ENCODE peak calls at places on chromosomes 3 and 15, in five cellular contexts. U is A549, P is H54, Q is GF-D8, F is NCI-H1092. O is an unnamed sample.

GRCh38 chr15:67433495-67434099 is 87.3 kb upstream of the C15orf61 start:
- DNase-seq in F (no peak), P (peak; percentile 29), Q (no peak), U (peak; percentile 82), O (peak; percentile 56)

GRCh38 chr3:46078712-46079400 is 51.6 kb upstream of the XCR1 start:
- DNase-seq in F (peak; percentile 82), U (peak; percentile 60), Q (peak; percentile 61), P (peak; percentile 56), O (peak; percentile 87)

GRCh38 chr15:80727196-80727595 is 32.1 kb downstream of the ABHD17C start:
- DNase-seq in U (no peak), F (no peak), Q (no peak), P (no peak), O (no peak)

GRCh38 chr15:88574062-88574461 is 27.6 kb upstream of the DET1 start:
- DNase-seq in U (no peak), F (no peak), P (no peak), Q (no peak), O (no peak)

GRCh38 chr3:175316799-175317198 is 457.7 kb downstream of the NAALADL2 start:
- DNase-seq in Q (no peak), U (no peak), P (no peak), F (no peak), O (no peak)

GRCh38 chr15:90349072-90349471 is 3.0 kb upstream of the ZNF774 start:
- DNase-seq in Q (no peak), U (no peak), P (no peak), F (no peak), O (no peak)

GRCh38 chr3:98599647-98600411 is 6.4 kb upstream of the CPOX start:
- DNase-seq in U (no peak), Q (no peak), F (no peak), P (no peak), O (no peak)

GRCh38 chr3:9916734-9917680 is at the start of gene IL17RC:
- DNase-seq in F (no peak), Q (no peak), P (peak; percentile 94), U (peak; percentile 82), O (no peak)

GRCh38 chr15:40825661-40826088 is 2.8 kb downstream of the PPP1R14D start:
- DNase-seq in F (no peak), P (no peak), Q (no peak), U (no peak), O (no peak)

GRCh38 chr3:30658328-30659052 is 52.1 kb downstream of the TGFBR2 start:
- DNase-seq in F (no peak), P (no peak), Q (peak; percentile 55), U (no peak), O (peak; percentile 48)

GRCh38 chr3:194945508-194945907 is 259.8 kb downstream of the FAM43A start:
- DNase-seq in P (no peak), U (no peak), Q (no peak), F (no peak), O (no peak)

GRCh38 chr3:31008986-31009385 is 114.5 kb upstream of the GADL1 start:
- DNase-seq in F (no peak), Q (no peak), P (no peak), U (no peak), O (no peak)

GRCh38 chr3:129315386-129315991 is 36.8 kb downstream of the HMCES start:
- DNase-seq in U (no peak), F (no peak), P (no peak), Q (no peak), O (peak; percentile 61)

GRCh38 chr3:11603628-11604027 is 40.1 kb downstream of the VGLL4 start:
- DNase-seq in F (no peak), Q (no peak), P (no peak), U (no peak), O (peak; percentile 59)

GRCh38 chr3:4340411-4341335 is 37.5 kb downstream of the SETMAR start:
- DNase-seq in Q (peak; percentile 50), P (no peak), F (no peak), U (no peak), O (no peak)

GRCh38 chr3:4722103-4722502 is 229.0 kb downstream of the ITPR1 start:
- DNase-seq in U (peak; percentile 88), P (peak; percentile 44), F (no peak), Q (peak; percentile 55), O (peak; percentile 10)

GRCh38 chr3:188154758-188155574 is 1.0 kb downstream of the LPP start:
- DNase-seq in U (no peak), F (no peak), Q (no peak), P (no peak), O (no peak)